ENCODE peak calls at places on chromosomes 7 and 10, in ten cellular contexts. One of them, this sample, is unnamed.

GRCh38 chr10:79381804-79382221 is 34.5 kb downstream of the PPIF start:
- DNase-seq in right lobe of liver: peak
- DNase-seq in GM20000: peak
- DNase-seq in gastrocnemius medialis: no peak
- DNase-seq in GM13977: no peak
- DNase-seq in left lung: peak
- DNase-seq in A549: peak
- DNase-seq in HL-60: no peak
- DNase-seq in osteocyte: peak
- DNase-seq in stomach: peak
- DNase-seq in this sample: no peak

GRCh38 chr10:15504101-15504840 is 133.2 kb upstream of the FAM171A1 start:
- DNase-seq in right lobe of liver: no peak
- DNase-seq in GM20000: peak
- DNase-seq in gastrocnemius medialis: no peak
- DNase-seq in GM13977: peak
- DNase-seq in left lung: no peak
- DNase-seq in A549: no peak
- DNase-seq in HL-60: no peak
- DNase-seq in osteocyte: no peak
- DNase-seq in stomach: no peak
- DNase-seq in this sample: peak

GRCh38 chr7:43077732-43078391 is 34.6 kb upstream of the HECW1 start:
- DNase-seq in right lobe of liver: no peak
- DNase-seq in GM20000: no peak
- DNase-seq in gastrocnemius medialis: no peak
- DNase-seq in GM13977: no peak
- DNase-seq in left lung: no peak
- DNase-seq in A549: peak
- DNase-seq in HL-60: no peak
- DNase-seq in osteocyte: no peak
- DNase-seq in stomach: no peak
- DNase-seq in this sample: no peak

GRCh38 chr7:76069238-76069638 is 21.3 kb downstream of the MDH2 start:
- DNase-seq in right lobe of liver: no peak
- DNase-seq in GM20000: peak
- DNase-seq in gastrocnemius medialis: peak
- DNase-seq in GM13977: peak
- DNase-seq in left lung: peak
- DNase-seq in A549: peak
- DNase-seq in HL-60: peak
- DNase-seq in osteocyte: no peak
- DNase-seq in stomach: peak
- DNase-seq in this sample: peak

GRCh38 chr7:147298611-147299043 is 1182.0 kb downstream of the CNTNAP2 start:
- DNase-seq in right lobe of liver: no peak
- DNase-seq in GM20000: no peak
- DNase-seq in gastrocnemius medialis: no peak
- DNase-seq in GM13977: no peak
- DNase-seq in left lung: no peak
- DNase-seq in A549: no peak
- DNase-seq in HL-60: no peak
- DNase-seq in osteocyte: no peak
- DNase-seq in stomach: no peak
- DNase-seq in this sample: no peak

GRCh38 chr10:97543025-97543546 is 29.5 kb upstream of the ANKRD2 start:
- DNase-seq in right lobe of liver: peak
- DNase-seq in GM20000: no peak
- DNase-seq in gastrocnemius medialis: peak
- DNase-seq in GM13977: no peak
- DNase-seq in left lung: peak
- DNase-seq in A549: peak
- DNase-seq in HL-60: peak
- DNase-seq in osteocyte: peak
- DNase-seq in stomach: peak
- DNase-seq in this sample: peak

GRCh38 chr10:77436257-77436780 is 201.3 kb downstream of the KCNMA1 start:
- DNase-seq in right lobe of liver: no peak
- DNase-seq in GM20000: no peak
- DNase-seq in gastrocnemius medialis: no peak
- DNase-seq in GM13977: no peak
- DNase-seq in left lung: no peak
- DNase-seq in A549: no peak
- DNase-seq in HL-60: no peak
- DNase-seq in osteocyte: no peak
- DNase-seq in stomach: no peak
- DNase-seq in this sample: no peak

GRCh38 chr10:124624006-124624405 is 120.2 kb downstream of the FAM53B start:
- DNase-seq in right lobe of liver: no peak
- DNase-seq in GM20000: no peak
- DNase-seq in gastrocnemius medialis: no peak
- DNase-seq in GM13977: no peak
- DNase-seq in left lung: no peak
- DNase-seq in A549: no peak
- DNase-seq in HL-60: no peak
- DNase-seq in osteocyte: no peak
- DNase-seq in stomach: no peak
- DNase-seq in this sample: no peak

GRCh38 chr10:27482984-27483956 is 20.8 kb upstream of the RAB18 start:
- DNase-seq in right lobe of liver: no peak
- DNase-seq in GM20000: no peak
- DNase-seq in gastrocnemius medialis: no peak
- DNase-seq in GM13977: no peak
- DNase-seq in left lung: no peak
- DNase-seq in A549: peak
- DNase-seq in HL-60: no peak
- DNase-seq in osteocyte: no peak
- DNase-seq in stomach: no peak
- DNase-seq in this sample: no peak

GRCh38 chr7:90244909-90245841 is at the start of gene CFAP69:
- DNase-seq in right lobe of liver: peak
- DNase-seq in GM20000: peak
- DNase-seq in gastrocnemius medialis: peak
- DNase-seq in GM13977: peak
- DNase-seq in left lung: peak
- DNase-seq in A549: peak
- DNase-seq in HL-60: peak
- DNase-seq in osteocyte: peak
- DNase-seq in stomach: peak
- DNase-seq in this sample: peak
- TF ChIP-seq CTCF in right lobe of liver: peak
- TF ChIP-seq CTCF in GM20000: no peak
- TF ChIP-seq CTCF in gastrocnemius medialis: peak
- TF ChIP-seq CTCF in GM13977: no peak
- TF ChIP-seq CTCF in left lung: no peak
- TF ChIP-seq CTCF in A549: no peak
- TF ChIP-seq CTCF in HL-60: no peak
- TF ChIP-seq CTCF in osteocyte: peak
- TF ChIP-seq CTCF in stomach: no peak
- TF ChIP-seq CTCF in this sample: no peak

GRCh38 chr7:70738080-70738479 is 393.9 kb upstream of the GALNT17 start:
- DNase-seq in right lobe of liver: no peak
- DNase-seq in GM20000: no peak
- DNase-seq in gastrocnemius medialis: no peak
- DNase-seq in GM13977: no peak
- DNase-seq in left lung: peak
- DNase-seq in A549: peak
- DNase-seq in HL-60: no peak
- DNase-seq in osteocyte: no peak
- DNase-seq in stomach: peak
- DNase-seq in this sample: no peak
- TF ChIP-seq CTCF in right lobe of liver: peak
- TF ChIP-seq CTCF in GM20000: no peak
- TF ChIP-seq CTCF in gastrocnemius medialis: no peak
- TF ChIP-seq CTCF in GM13977: no peak
- TF ChIP-seq CTCF in left lung: no peak
- TF ChIP-seq CTCF in A549: no peak
- TF ChIP-seq CTCF in HL-60: no peak
- TF ChIP-seq CTCF in osteocyte: no peak
- TF ChIP-seq CTCF in stomach: no peak
- TF ChIP-seq CTCF in this sample: no peak

DNA sequence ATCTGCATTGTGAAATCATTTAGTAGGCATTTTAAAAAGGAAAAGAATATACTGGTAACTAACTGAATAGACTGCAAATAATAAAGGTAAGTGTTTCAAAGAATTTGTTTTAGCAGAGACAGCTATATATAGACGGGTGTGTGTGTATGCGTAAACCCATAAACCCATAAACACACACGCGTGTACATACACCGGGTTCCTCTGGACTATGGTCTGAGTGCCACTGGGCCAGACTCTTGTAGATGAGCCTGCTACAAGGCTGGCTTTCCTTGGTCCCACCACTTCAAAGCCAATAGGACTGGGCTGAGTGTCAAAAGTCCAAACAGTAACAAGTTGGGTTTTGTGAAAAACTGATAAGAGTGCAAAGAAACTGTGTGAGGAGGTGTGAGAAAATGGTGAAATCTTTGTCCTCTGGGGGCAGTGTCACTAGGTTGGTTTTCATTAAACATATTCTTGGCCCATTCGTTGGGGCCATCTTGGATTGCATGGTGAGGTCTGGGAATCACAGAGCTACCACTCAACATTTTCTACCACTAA is 39.8 kb downstream of the GNA12 start:
- DNase-seq in right lobe of liver: no peak
- DNase-seq in GM20000: no peak
- DNase-seq in gastrocnemius medialis: no peak
- DNase-seq in GM13977: no peak
- DNase-seq in left lung: no peak
- DNase-seq in A549: no peak
- DNase-seq in HL-60: no peak
- DNase-seq in osteocyte: no peak
- DNase-seq in stomach: no peak
- DNase-seq in this sample: no peak
- TF ChIP-seq CTCF in right lobe of liver: no peak
- TF ChIP-seq CTCF in GM20000: no peak
- TF ChIP-seq CTCF in gastrocnemius medialis: no peak
- TF ChIP-seq CTCF in GM13977: no peak
- TF ChIP-seq CTCF in left lung: no peak
- TF ChIP-seq CTCF in A549: no peak
- TF ChIP-seq CTCF in HL-60: no peak
- TF ChIP-seq CTCF in osteocyte: no peak
- TF ChIP-seq CTCF in stomach: no peak
- TF ChIP-seq CTCF in this sample: no peak

GRCh38 chr7:92696584-92696983 is 106.4 kb upstream of the FAM133B start:
- DNase-seq in right lobe of liver: no peak
- DNase-seq in GM20000: no peak
- DNase-seq in gastrocnemius medialis: no peak
- DNase-seq in GM13977: no peak
- DNase-seq in left lung: no peak
- DNase-seq in A549: no peak
- DNase-seq in HL-60: no peak
- DNase-seq in osteocyte: no peak
- DNase-seq in stomach: no peak
- DNase-seq in this sample: no peak

GRCh38 chr7:92697012-92697411 is 106.8 kb upstream of the FAM133B start:
- DNase-seq in right lobe of liver: no peak
- DNase-seq in GM20000: no peak
- DNase-seq in gastrocnemius medialis: no peak
- DNase-seq in GM13977: no peak
- DNase-seq in left lung: no peak
- DNase-seq in A549: no peak
- DNase-seq in HL-60: no peak
- DNase-seq in osteocyte: no peak
- DNase-seq in stomach: no peak
- DNase-seq in this sample: no peak

GRCh38 chr7:92699560-92699959 is 109.4 kb upstream of the FAM133B start:
- DNase-seq in right lobe of liver: no peak
- DNase-seq in GM20000: no peak
- DNase-seq in gastrocnemius medialis: no peak
- DNase-seq in GM13977: no peak
- DNase-seq in left lung: no peak
- DNase-seq in A549: no peak
- DNase-seq in HL-60: no peak
- DNase-seq in osteocyte: no peak
- DNase-seq in stomach: no peak
- DNase-seq in this sample: no peak

GRCh38 chr7:92697414-92697813 is 107.2 kb upstream of the FAM133B start:
- DNase-seq in right lobe of liver: no peak
- DNase-seq in GM20000: no peak
- DNase-seq in gastrocnemius medialis: no peak
- DNase-seq in GM13977: no peak
- DNase-seq in left lung: no peak
- DNase-seq in A549: no peak
- DNase-seq in HL-60: no peak
- DNase-seq in osteocyte: no peak
- DNase-seq in stomach: no peak
- DNase-seq in this sample: no peak

DNA sequence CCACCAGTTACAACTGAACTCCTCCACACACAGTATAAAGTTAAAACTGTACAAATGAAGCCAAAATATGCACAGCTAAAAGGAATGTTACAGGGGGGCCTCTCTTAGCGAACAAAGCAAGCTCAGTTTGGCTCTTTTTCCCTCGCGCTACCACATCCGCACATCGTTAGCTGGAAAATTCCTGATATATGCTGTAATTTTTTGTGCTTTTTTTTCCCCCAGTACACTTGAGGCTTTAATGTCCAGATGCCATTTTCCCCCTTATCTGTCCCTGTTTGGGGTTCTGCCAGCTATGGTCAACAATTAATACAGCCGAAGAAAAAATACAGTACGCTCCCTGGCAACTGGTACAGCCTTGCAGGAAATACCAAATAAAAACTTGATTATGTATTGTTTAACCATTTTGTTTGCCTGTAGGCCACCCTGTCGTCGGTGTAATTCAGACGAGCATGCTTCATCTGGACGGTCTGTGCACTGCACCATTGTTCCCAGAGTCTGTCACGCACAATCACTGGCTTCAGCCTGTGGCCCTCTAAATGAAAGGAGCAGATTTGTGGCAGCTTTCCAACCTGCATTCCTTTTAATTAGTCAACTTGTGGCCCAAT is 108.1 kb upstream of the FAM133B start:
- DNase-seq in right lobe of liver: no peak
- DNase-seq in GM20000: no peak
- DNase-seq in gastrocnemius medialis: no peak
- DNase-seq in GM13977: no peak
- DNase-seq in left lung: no peak
- DNase-seq in A549: peak
- DNase-seq in HL-60: no peak
- DNase-seq in osteocyte: no peak
- DNase-seq in stomach: peak
- DNase-seq in this sample: no peak
- TF ChIP-seq CTCF in right lobe of liver: no peak
- TF ChIP-seq CTCF in GM20000: no peak
- TF ChIP-seq CTCF in gastrocnemius medialis: no peak
- TF ChIP-seq CTCF in GM13977: no peak
- TF ChIP-seq CTCF in left lung: no peak
- TF ChIP-seq CTCF in A549: no peak
- TF ChIP-seq CTCF in HL-60: no peak
- TF ChIP-seq CTCF in osteocyte: no peak
- TF ChIP-seq CTCF in stomach: no peak
- TF ChIP-seq CTCF in this sample: no peak

GRCh38 chr10:123057968-123058367 is 49.2 kb downstream of the ACADSB start:
- DNase-seq in right lobe of liver: no peak
- DNase-seq in GM20000: no peak
- DNase-seq in gastrocnemius medialis: no peak
- DNase-seq in GM13977: no peak
- DNase-seq in left lung: no peak
- DNase-seq in A549: no peak
- DNase-seq in HL-60: no peak
- DNase-seq in osteocyte: no peak
- DNase-seq in stomach: no peak
- DNase-seq in this sample: no peak
- TF ChIP-seq CTCF in right lobe of liver: no peak
- TF ChIP-seq CTCF in GM20000: no peak
- TF ChIP-seq CTCF in gastrocnemius medialis: no peak
- TF ChIP-seq CTCF in GM13977: no peak
- TF ChIP-seq CTCF in left lung: no peak
- TF ChIP-seq CTCF in A549: no peak
- TF ChIP-seq CTCF in HL-60: no peak
- TF ChIP-seq CTCF in osteocyte: no peak
- TF ChIP-seq CTCF in stomach: no peak
- TF ChIP-seq CTCF in this sample: no peak